ENCODE peak calls at places on chromosomes 7 and 10, in seven cellular contexts. B, M, Z, G, Y, X and P are unnamed samples.

GRCh38 chr7:2567663-2568238 is 9.0 kb downstream of the IQCE start:
- DNase-seq in G (no peak), B (peak; percentile 76), Z (no peak), M (peak; percentile 51), Y (no peak), X (peak; percentile 42), P (no peak)

GRCh38 chr10:63286754-63287264 is 153.7 kb downstream of the NRBF2 start:
- DNase-seq in B (no peak), Y (no peak), Z (no peak), X (no peak), G (no peak), M (no peak), P (no peak)

GRCh38 chr10:125641398-125641797 is 41.6 kb downstream of the TEX36 start:
- DNase-seq in B (no peak), M (no peak), Z (no peak), G (no peak), X (no peak), Y (no peak), P (no peak)

GRCh38 chr10:109593686-109594085 is 329.6 kb downstream of the XPNPEP1 start:
- DNase-seq in X (no peak), Y (no peak), M (no peak), Z (no peak), G (no peak), B (peak; percentile 9), P (no peak)

GRCh38 chr10:58326967-58327381 is 7.8 kb upstream of the UBE2D1 start:
- DNase-seq in G (peak; percentile 10), X (no peak), B (no peak), Y (peak; percentile 12), Z (no peak), M (peak; percentile 71), P (peak; percentile 73)

GRCh38 chr7:41816111-41816510 is 113.2 kb upstream of the INHBA start:
- DNase-seq in G (no peak), B (no peak), M (no peak), X (no peak), Y (no peak), Z (no peak), P (no peak)

GRCh38 chr7:131212114-131212513 is 115.6 kb upstream of the MKLN1 start:
- DNase-seq in M (no peak), Y (no peak), G (no peak), B (peak; percentile 69), Z (no peak), X (no peak), P (no peak)

GRCh38 chr10:90779573-90779972 is 78.3 kb downstream of the HTR7 start:
- DNase-seq in Y (no peak), X (peak; percentile 13), M (no peak), B (peak; percentile 10), G (no peak), Z (no peak), P (no peak)

GRCh38 chr7:22866965-22867364 is 44.3 kb upstream of the TOMM7 start:
- DNase-seq in Z (no peak), X (no peak), G (no peak), B (no peak), M (no peak), Y (no peak), P (no peak)

GRCh38 chr10:128485701-128486235 is 359.5 kb upstream of the MKI67 start:
- DNase-seq in Z (no peak), M (no peak), B (no peak), Y (no peak), X (no peak), G (no peak), P (no peak)

GRCh38 chr10:6410830-6411229 is 169.2 kb downstream of the PRKCQ start:
- DNase-seq in Y (no peak), X (no peak), M (no peak), G (no peak), B (no peak), Z (no peak), P (no peak)

GRCh38 chr10:114359953-114360345 is 44.4 kb downstream of the AFAP1L2 start:
- DNase-seq in Y (no peak), Z (no peak), B (no peak), M (no peak), X (no peak), G (no peak), P (no peak)

GRCh38 chr10:114359041-114359952 is 45.0 kb downstream of the AFAP1L2 start:
- DNase-seq in Y (no peak), G (no peak), X (no peak), Z (no peak), M (no peak), B (no peak), P (no peak)

GRCh38 chr10:114356786-114357588 is 47.3 kb downstream of the AFAP1L2 start:
- DNase-seq in G (no peak), Y (no peak), M (no peak), X (no peak), B (no peak), Z (no peak), P (no peak)

GRCh38 chr10:114353383-114353782 is 50.9 kb downstream of the AFAP1L2 start:
- DNase-seq in Y (no peak), Z (no peak), X (no peak), G (no peak), M (no peak), B (no peak), P (no peak)

GRCh38 chr10:114357591-114357990 is 46.7 kb downstream of the AFAP1L2 start:
- DNase-seq in Y (no peak), G (no peak), X (no peak), B (no peak), M (no peak), Z (no peak), P (no peak)
- H3K27ac ChIP-seq in Y (peak overlapping the region; percentile 88), G (no peak overlapping the region), X (no peak overlapping the region), B (no peak overlapping the region), M (no peak overlapping the region), Z (no peak overlapping the region), P (peak overlapping the region; percentile 72)

DNA sequence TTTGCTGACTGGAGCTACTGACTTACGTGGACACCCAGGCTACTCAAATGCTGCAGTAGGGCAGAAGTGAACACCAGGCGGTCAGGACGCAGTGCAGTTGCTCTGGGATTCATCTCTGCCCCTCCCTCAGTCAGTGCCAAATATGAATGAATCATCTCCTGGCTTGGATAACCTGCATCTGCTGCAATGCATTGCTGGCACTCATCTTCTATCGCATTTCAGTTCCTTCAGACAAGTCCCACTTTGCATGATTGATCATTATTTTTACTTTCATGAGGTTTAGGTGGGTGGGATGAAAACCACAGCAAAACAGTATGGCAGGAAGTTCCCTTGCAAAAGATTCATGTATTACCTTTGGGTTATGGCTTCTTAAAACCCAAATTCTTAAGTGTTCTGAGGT is 224.6 kb upstream of the NRP1 start:
- DNase-seq in M (no peak), X (no peak), B (no peak), Z (no peak), Y (no peak), G (no peak), P (no peak)
- TF ChIP-seq CTCF in M (no peak), X (no peak), B (no peak), Z (no peak), Y (no peak), G (no peak), P (no peak)

GRCh38 chr7:70182516-70182915 is 584.2 kb downstream of the AUTS2 start:
- DNase-seq in M (no peak), B (no peak), Z (no peak), Y (no peak), G (no peak), X (no peak), P (no peak)

GRCh38 chr7:70178787-70179186 is 580.5 kb downstream of the AUTS2 start:
- DNase-seq in X (no peak), Z (no peak), G (peak; percentile 2), Y (no peak), B (no peak), M (no peak), P (no peak)

GRCh38 chr7:70171369-70171768 is 573.1 kb downstream of the AUTS2 start:
- DNase-seq in B (no peak), X (no peak), Z (no peak), M (no peak), Y (no peak), G (no peak), P (no peak)

GRCh38 chr7:70178206-70178605 is 579.9 kb downstream of the AUTS2 start:
- DNase-seq in B (no peak), Y (no peak), G (no peak), Z (no peak), M (no peak), X (no peak), P (no peak)

DNA sequence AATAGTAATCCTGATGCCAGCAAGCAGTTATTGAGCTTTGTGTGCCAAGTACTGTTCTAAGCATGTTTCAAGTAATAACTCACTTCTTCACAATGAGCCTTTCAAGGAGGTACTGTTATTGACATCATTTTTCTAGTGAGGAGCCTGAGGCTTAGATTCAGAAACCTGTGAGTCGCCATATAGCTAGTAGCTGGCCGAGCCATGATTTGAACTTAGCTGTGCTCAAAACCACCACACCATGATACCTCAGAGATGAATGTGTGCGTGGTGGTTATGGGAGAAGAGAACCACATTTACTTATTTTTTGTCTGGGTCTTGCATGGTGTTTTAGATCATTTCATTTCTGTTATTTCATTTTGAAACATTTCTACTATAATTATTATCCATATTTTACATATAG is 578.9 kb downstream of the AUTS2 start:
- DNase-seq in Y (no peak), G (no peak), M (no peak), Z (no peak), B (no peak), X (no peak), P (no peak)
- H3K4me3 ChIP-seq in Y (no peak overlapping the region), G (no peak overlapping the region), M (no peak overlapping the region), Z (no peak overlapping the region), B (no peak overlapping the region), X (no peak overlapping the region), P (no peak overlapping the region)

GRCh38 chr7:155665957-155666287 is 21.5 kb downstream of the RBM33 start:
- DNase-seq in Z (no peak), G (no peak), Y (no peak), X (no peak), B (no peak), M (no peak), P (no peak)

GRCh38 chr7:155667241-155667849 is 22.9 kb downstream of the RBM33 start:
- DNase-seq in G (no peak), B (no peak), M (no peak), Y (no peak), X (no peak), Z (no peak), P (no peak)

GRCh38 chr7:155674556-155674955 is 30.1 kb downstream of the RBM33 start:
- DNase-seq in X (no peak), B (no peak), Y (no peak), M (no peak), G (no peak), Z (no peak), P (no peak)

GRCh38 chr7:155669717-155670505 is 25.4 kb downstream of the RBM33 start:
- DNase-seq in Y (no peak), X (no peak), G (no peak), Z (no peak), B (no peak), M (no peak), P (no peak)

GRCh38 chr7:155670521-155670920 is 26.1 kb downstream of the RBM33 start:
- DNase-seq in Z (no peak), B (no peak), G (no peak), Y (no peak), M (no peak), X (no peak), P (no peak)
- H3K27ac ChIP-seq in Z (no peak overlapping the region), B (no peak overlapping the region), G (no peak overlapping the region), Y (peak overlapping the region; percentile 52), M (peak overlapping the region; percentile 0), X (peak overlapping the region; percentile 1), P (no peak overlapping the region)

DNA sequence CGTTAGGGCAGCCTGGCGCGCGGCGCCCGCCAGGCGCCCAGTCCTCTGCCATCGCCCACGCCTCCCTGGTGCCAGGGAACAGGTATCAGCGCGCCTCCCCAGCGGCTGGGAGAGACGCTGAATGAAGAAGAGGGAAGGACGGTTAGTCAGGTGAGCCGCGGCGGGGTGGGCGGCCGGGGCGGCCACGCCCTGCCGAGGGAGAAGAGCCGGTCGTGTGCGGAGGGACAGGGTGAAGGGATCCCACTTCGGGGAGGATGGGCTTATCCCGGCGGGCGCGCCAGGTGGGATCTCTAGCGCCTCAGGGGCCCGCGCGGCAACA is 580 bp upstream of the ARL4A start:
- DNase-seq in X (no peak), M (no peak), G (no peak), B (no peak), Y (no peak), Z (no peak), P (no peak)
- TF ChIP-seq CTCF in X (no peak), M (no peak), G (no peak), B (no peak), Y (peak; percentile 40), Z (no peak), P (no peak)